ENCODE peak calls at places on chromosomes 5 and 9, in six cellular contexts. One of them, this sample, is unnamed.
A peak's percentile ranks its signal among the peaks of the same experiment; 100 is the strongest.

GRCh38 chr5:61401726-61402125 is 69.7 kb downstream of the ZSWIM6 start:
- DNase-seq in ovary: no peak
- DNase-seq in neural crest cell: no peak
- DNase-seq in lower lobe of right lung: no peak
- DNase-seq in neural progenitor cell: no peak
- DNase-seq in brain microvascular endothelial cell: peak; percentile 54
- DNase-seq in this sample: no peak

GRCh38 chr5:107294151-107294550 is 376.6 kb downstream of the EFNA5 start:
- DNase-seq in brain microvascular endothelial cell: no peak
- DNase-seq in neural progenitor cell: no peak
- DNase-seq in lower lobe of right lung: no peak
- DNase-seq in neural crest cell: no peak
- DNase-seq in ovary: no peak
- DNase-seq in this sample: no peak

GRCh38 chr9:26058111-26058895 is 380.1 kb upstream of the TUSC1 start:
- DNase-seq in lower lobe of right lung: no peak
- DNase-seq in ovary: no peak
- DNase-seq in neural progenitor cell: no peak
- DNase-seq in brain microvascular endothelial cell: no peak
- DNase-seq in neural crest cell: no peak
- DNase-seq in this sample: no peak

GRCh38 chr5:4905674-4906528 is 234.2 kb upstream of the ADAMTS16 start:
- DNase-seq in ovary: peak; percentile 78
- DNase-seq in brain microvascular endothelial cell: no peak
- DNase-seq in neural progenitor cell: peak; percentile 24
- DNase-seq in lower lobe of right lung: no peak
- DNase-seq in neural crest cell: no peak
- DNase-seq in this sample: no peak

GRCh38 chr5:176803943-176804498 is 6.3 kb upstream of the UNC5A start:
- DNase-seq in neural crest cell: no peak
- DNase-seq in lower lobe of right lung: no peak
- DNase-seq in neural progenitor cell: peak; percentile 89
- DNase-seq in ovary: no peak
- DNase-seq in brain microvascular endothelial cell: peak; percentile 26
- DNase-seq in this sample: peak; percentile 69

GRCh38 chr5:1779021-1779680 is 20.5 kb downstream of the MRPL36 start:
- DNase-seq in brain microvascular endothelial cell: no peak
- DNase-seq in lower lobe of right lung: no peak
- DNase-seq in ovary: no peak
- DNase-seq in neural progenitor cell: no peak
- DNase-seq in neural crest cell: no peak
- DNase-seq in this sample: no peak

GRCh38 chr9:99515087-99515486 is 293.0 kb downstream of the SEC61B start:
- DNase-seq in neural crest cell: no peak
- DNase-seq in ovary: no peak
- DNase-seq in brain microvascular endothelial cell: no peak
- DNase-seq in neural progenitor cell: no peak
- DNase-seq in lower lobe of right lung: peak; percentile 53
- DNase-seq in this sample: no peak

GRCh38 chr5:40154194-40154593 is 525.5 kb upstream of the PTGER4 start:
- DNase-seq in lower lobe of right lung: no peak
- DNase-seq in neural crest cell: no peak
- DNase-seq in neural progenitor cell: no peak
- DNase-seq in ovary: no peak
- DNase-seq in brain microvascular endothelial cell: no peak
- DNase-seq in this sample: no peak

GRCh38 chr5:74375271-74375670 is 265.3 kb downstream of the ENC1 start:
- DNase-seq in lower lobe of right lung: no peak
- DNase-seq in neural progenitor cell: no peak
- DNase-seq in ovary: no peak
- DNase-seq in brain microvascular endothelial cell: no peak
- DNase-seq in neural crest cell: no peak
- DNase-seq in this sample: no peak

GRCh38 chr5:9924614-9925013 is 294.5 kb upstream of the TAS2R1 start:
- DNase-seq in neural progenitor cell: no peak
- DNase-seq in ovary: no peak
- DNase-seq in lower lobe of right lung: no peak
- DNase-seq in neural crest cell: no peak
- DNase-seq in brain microvascular endothelial cell: peak; percentile 95
- DNase-seq in this sample: no peak

GRCh38 chr9:840343-840742 is 1.2 kb upstream of the DMRT1 start:
- DNase-seq in neural crest cell: no peak
- DNase-seq in ovary: no peak
- DNase-seq in lower lobe of right lung: no peak
- DNase-seq in neural progenitor cell: peak; percentile 49
- DNase-seq in brain microvascular endothelial cell: no peak
- DNase-seq in this sample: no peak
- TF ChIP-seq CTCF in neural crest cell: no peak
- TF ChIP-seq CTCF in ovary: no peak
- TF ChIP-seq CTCF in lower lobe of right lung: no peak
- TF ChIP-seq CTCF in neural progenitor cell: no peak
- TF ChIP-seq CTCF in brain microvascular endothelial cell: no peak
- TF ChIP-seq CTCF in this sample: no peak

DNA sequence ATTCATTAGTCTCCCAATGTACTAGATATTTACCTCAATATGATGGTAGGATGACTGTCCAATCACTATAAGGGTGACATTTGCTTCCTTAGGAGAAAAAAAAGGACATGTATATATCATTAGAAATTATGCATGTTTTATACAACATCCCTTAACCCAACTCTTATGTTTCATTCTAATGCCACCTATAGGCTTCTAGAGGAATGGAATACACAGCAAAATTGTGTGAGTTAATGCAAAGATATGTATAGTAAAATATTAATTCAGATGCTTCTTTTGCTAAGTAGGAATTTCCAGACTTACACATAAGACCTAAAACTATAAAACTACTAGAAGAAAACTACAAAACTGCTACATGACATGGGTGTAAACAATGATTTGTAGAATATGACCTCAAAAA is 3.5 kb downstream of the PRXL2C start:
- DNase-seq in neural progenitor cell: no peak
- DNase-seq in ovary: no peak
- DNase-seq in lower lobe of right lung: no peak
- DNase-seq in brain microvascular endothelial cell: no peak
- DNase-seq in neural crest cell: no peak
- DNase-seq in this sample: no peak
- TF ChIP-seq CTCF in neural progenitor cell: peak; percentile 45
- TF ChIP-seq CTCF in ovary: no peak
- TF ChIP-seq CTCF in lower lobe of right lung: peak; percentile 14
- TF ChIP-seq CTCF in brain microvascular endothelial cell: peak; percentile 41
- TF ChIP-seq CTCF in neural crest cell: peak; percentile 70
- TF ChIP-seq CTCF in this sample: peak; percentile 57

GRCh38 chr9:9100070-9100469 is 1300.5 kb upstream of the DMAC1 start:
- DNase-seq in brain microvascular endothelial cell: no peak
- DNase-seq in lower lobe of right lung: no peak
- DNase-seq in neural progenitor cell: no peak
- DNase-seq in neural crest cell: no peak
- DNase-seq in ovary: no peak
- DNase-seq in this sample: no peak

GRCh38 chr9:9102295-9102694 is 1302.7 kb upstream of the DMAC1 start:
- DNase-seq in neural crest cell: no peak
- DNase-seq in ovary: no peak
- DNase-seq in lower lobe of right lung: no peak
- DNase-seq in brain microvascular endothelial cell: no peak
- DNase-seq in neural progenitor cell: no peak
- DNase-seq in this sample: no peak
- TF ChIP-seq CTCF in neural crest cell: no peak
- TF ChIP-seq CTCF in ovary: no peak
- TF ChIP-seq CTCF in lower lobe of right lung: no peak
- TF ChIP-seq CTCF in brain microvascular endothelial cell: no peak
- TF ChIP-seq CTCF in neural progenitor cell: no peak
- TF ChIP-seq CTCF in this sample: no peak

GRCh38 chr9:20945269-20945668 is 86.2 kb downstream of the HACD4 start:
- DNase-seq in neural crest cell: peak; percentile 7
- DNase-seq in neural progenitor cell: peak; percentile 32
- DNase-seq in ovary: no peak
- DNase-seq in lower lobe of right lung: no peak
- DNase-seq in brain microvascular endothelial cell: no peak
- DNase-seq in this sample: no peak
- TF ChIP-seq CTCF in neural crest cell: no peak
- TF ChIP-seq CTCF in neural progenitor cell: no peak
- TF ChIP-seq CTCF in ovary: no peak
- TF ChIP-seq CTCF in lower lobe of right lung: no peak
- TF ChIP-seq CTCF in brain microvascular endothelial cell: no peak
- TF ChIP-seq CTCF in this sample: no peak

GRCh38 chr9:101487443-101487855 is 46.2 kb upstream of the RNF20 start:
- DNase-seq in ovary: no peak
- DNase-seq in neural crest cell: no peak
- DNase-seq in lower lobe of right lung: no peak
- DNase-seq in neural progenitor cell: no peak
- DNase-seq in brain microvascular endothelial cell: no peak
- DNase-seq in this sample: no peak

GRCh38 chr9:101484046-101484445 is 48.5 kb upstream of the ALDOB start:
- DNase-seq in neural progenitor cell: no peak
- DNase-seq in ovary: no peak
- DNase-seq in neural crest cell: no peak
- DNase-seq in brain microvascular endothelial cell: no peak
- DNase-seq in lower lobe of right lung: no peak
- DNase-seq in this sample: no peak

GRCh38 chr9:101481296-101481695 is 45.7 kb upstream of the ALDOB start:
- DNase-seq in neural progenitor cell: no peak
- DNase-seq in ovary: no peak
- DNase-seq in lower lobe of right lung: no peak
- DNase-seq in brain microvascular endothelial cell: no peak
- DNase-seq in neural crest cell: no peak
- DNase-seq in this sample: no peak

GRCh38 chr9:101485873-101486692 is 47.6 kb upstream of the RNF20 start:
- DNase-seq in ovary: peak; percentile 68
- DNase-seq in neural progenitor cell: peak; percentile 68
- DNase-seq in brain microvascular endothelial cell: no peak
- DNase-seq in neural crest cell: peak; percentile 45
- DNase-seq in lower lobe of right lung: peak; percentile 48
- DNase-seq in this sample: peak; percentile 26

DNA sequence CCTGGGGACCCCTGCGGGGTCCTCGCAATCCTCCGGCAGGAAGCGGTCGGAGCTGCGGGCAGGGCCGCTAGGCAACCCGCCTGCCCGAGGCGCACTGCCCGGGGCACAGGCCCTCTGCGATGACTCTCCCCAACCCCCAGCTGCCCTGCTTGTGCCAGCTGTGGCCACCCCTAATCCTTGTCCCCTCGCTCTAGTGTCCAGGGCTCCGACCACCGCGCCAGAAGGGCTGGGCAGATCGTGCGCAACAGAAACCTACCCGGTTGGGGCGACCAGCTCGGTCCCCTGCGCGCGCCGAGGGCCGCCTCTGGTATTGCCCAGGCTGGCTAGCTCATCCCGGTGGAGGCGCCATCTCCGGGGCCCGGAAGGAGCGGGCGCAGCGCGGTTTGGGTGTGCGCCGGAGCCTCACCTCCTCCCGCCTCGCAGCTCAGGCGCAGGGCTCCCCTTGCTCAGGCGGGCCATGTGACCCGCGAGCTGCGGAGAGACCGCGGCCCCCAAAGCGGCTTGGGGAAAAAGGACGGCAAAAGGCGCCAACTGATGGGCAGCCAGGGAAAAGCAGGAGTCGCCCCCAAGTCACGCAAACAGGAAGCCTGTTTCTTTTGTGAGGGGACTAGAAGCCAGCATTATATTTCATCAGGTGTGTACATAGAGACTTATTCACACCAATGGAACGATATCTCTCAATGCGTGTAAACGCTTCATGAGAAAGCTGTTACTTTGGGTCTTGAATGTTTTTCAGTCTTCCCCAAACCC is 46.8 kb upstream of the RNF20 start:
- DNase-seq in lower lobe of right lung: peak; percentile 60
- DNase-seq in neural progenitor cell: peak; percentile 87
- DNase-seq in neural crest cell: peak; percentile 54
- DNase-seq in brain microvascular endothelial cell: no peak
- DNase-seq in ovary: peak; percentile 85
- DNase-seq in this sample: peak; percentile 54
- TF ChIP-seq CTCF in lower lobe of right lung: no peak
- TF ChIP-seq CTCF in neural progenitor cell: peak; percentile 54
- TF ChIP-seq CTCF in neural crest cell: no peak
- TF ChIP-seq CTCF in brain microvascular endothelial cell: peak; percentile 60
- TF ChIP-seq CTCF in ovary: peak; percentile 14
- TF ChIP-seq CTCF in this sample: peak; percentile 29

GRCh38 chr5:142878111-142878510 is 107.9 kb downstream of the ARHGAP26 start:
- DNase-seq in ovary: no peak
- DNase-seq in brain microvascular endothelial cell: no peak
- DNase-seq in lower lobe of right lung: no peak
- DNase-seq in neural crest cell: no peak
- DNase-seq in neural progenitor cell: no peak
- DNase-seq in this sample: no peak

GRCh38 chr5:142874537-142874936 is 104.4 kb downstream of the ARHGAP26 start:
- DNase-seq in neural progenitor cell: no peak
- DNase-seq in brain microvascular endothelial cell: peak; percentile 37
- DNase-seq in neural crest cell: no peak
- DNase-seq in lower lobe of right lung: peak; percentile 90
- DNase-seq in ovary: peak; percentile 55
- DNase-seq in this sample: no peak

GRCh38 chr5:142878638-142879037 is 108.5 kb downstream of the ARHGAP26 start:
- DNase-seq in brain microvascular endothelial cell: no peak
- DNase-seq in neural crest cell: no peak
- DNase-seq in neural progenitor cell: no peak
- DNase-seq in ovary: no peak
- DNase-seq in lower lobe of right lung: no peak
- DNase-seq in this sample: no peak

GRCh38 chr5:142873831-142874230 is 103.7 kb downstream of the ARHGAP26 start:
- DNase-seq in ovary: no peak
- DNase-seq in lower lobe of right lung: no peak
- DNase-seq in brain microvascular endothelial cell: no peak
- DNase-seq in neural crest cell: no peak
- DNase-seq in neural progenitor cell: no peak
- DNase-seq in this sample: no peak

DNA sequence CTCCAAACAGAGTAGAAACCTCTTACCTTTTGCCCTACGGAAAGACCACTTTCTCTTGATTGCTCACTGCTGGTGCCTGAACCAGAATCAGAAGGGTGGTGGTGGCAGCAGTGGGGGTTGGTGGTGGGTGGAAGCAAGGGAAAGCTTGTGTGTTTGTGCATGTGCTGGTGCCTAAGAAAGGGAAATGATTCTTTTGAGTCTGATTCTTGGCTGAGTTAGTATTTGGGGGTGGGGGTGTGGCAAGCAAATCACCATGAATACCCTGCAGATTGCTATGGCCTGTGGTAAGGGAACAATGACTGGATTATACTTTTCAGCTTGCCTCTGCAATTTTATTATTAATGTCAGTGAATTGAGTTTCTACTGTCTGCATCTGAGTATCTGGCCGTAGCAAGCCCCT is 106.6 kb downstream of the ARHGAP26 start:
- DNase-seq in neural progenitor cell: no peak
- DNase-seq in brain microvascular endothelial cell: no peak
- DNase-seq in neural crest cell: no peak
- DNase-seq in ovary: no peak
- DNase-seq in lower lobe of right lung: no peak
- DNase-seq in this sample: no peak
- TF ChIP-seq CTCF in neural progenitor cell: no peak
- TF ChIP-seq CTCF in brain microvascular endothelial cell: no peak
- TF ChIP-seq CTCF in neural crest cell: no peak
- TF ChIP-seq CTCF in ovary: no peak
- TF ChIP-seq CTCF in lower lobe of right lung: no peak
- TF ChIP-seq CTCF in this sample: no peak

GRCh38 chr9:133996531-133997520 is 4.7 kb upstream of the VAV2 start:
- DNase-seq in lower lobe of right lung: peak; percentile 42
- DNase-seq in ovary: no peak
- DNase-seq in brain microvascular endothelial cell: no peak
- DNase-seq in neural crest cell: no peak
- DNase-seq in neural progenitor cell: no peak
- DNase-seq in this sample: no peak
- TF ChIP-seq CTCF in lower lobe of right lung: no peak
- TF ChIP-seq CTCF in ovary: no peak
- TF ChIP-seq CTCF in brain microvascular endothelial cell: peak; percentile 29
- TF ChIP-seq CTCF in neural crest cell: no peak
- TF ChIP-seq CTCF in neural progenitor cell: no peak
- TF ChIP-seq CTCF in this sample: no peak

This sample was measured in progenitor cell of endocrine pancreas.